ENCODE peak calls at places on chromosomes 3 and 15, in seven cellular contexts. M, P, E, T, R, Q and X are unnamed samples.

GRCh38 chr15:81105521-81105920 is 28.5 kb upstream of the CFAP161 start:
- DNase-seq in R (peak), E (no peak), T (no peak), M (peak), Q (no peak), P (no peak), X (no peak)

GRCh38 chr15:90203922-90204321 is 2.8 kb downstream of the SEMA4B start:
- DNase-seq in T (no peak), M (no peak), P (no peak), R (peak), E (no peak), Q (no peak), X (peak)

GRCh38 chr3:158672293-158673176 is at the start of gene LXN:
- DNase-seq in T (peak), E (peak), P (peak), Q (peak), M (peak), R (no peak), X (peak)

GRCh38 chr3:128804817-128805166 is 74.6 kb upstream of the ACAD9 start:
- DNase-seq in Q (no peak), E (no peak), P (no peak), R (no peak), T (no peak), M (no peak), X (no peak)

GRCh38 chr3:109165905-109166304 is 29.4 kb downstream of the C3orf85 start:
- DNase-seq in E (no peak), P (no peak), Q (no peak), T (no peak), R (no peak), M (no peak), X (no peak)

GRCh38 chr15:58010983-58011382 is 54.5 kb downstream of the ALDH1A2 start:
- DNase-seq in R (peak), T (no peak), Q (no peak), P (no peak), E (no peak), M (no peak), X (no peak)

GRCh38 chr15:95149036-95149435 is 917.7 kb downstream of the MCTP2 start:
- DNase-seq in P (no peak), R (no peak), M (no peak), Q (no peak), E (no peak), T (no peak), X (no peak)

GRCh38 chr3:118269537-118270125 is 765.0 kb downstream of the IGSF11 start:
- DNase-seq in Q (no peak), T (no peak), R (no peak), P (no peak), M (no peak), E (no peak), X (no peak)

GRCh38 chr3:32870373-32871091 is 52.7 kb downstream of the TRIM71 start:
- DNase-seq in T (no peak), R (no peak), E (no peak), P (no peak), Q (no peak), M (no peak), X (no peak)

GRCh38 chr3:16011376-16011775 is 163.1 kb upstream of the GALNT15 start:
- DNase-seq in R (no peak), M (peak), T (no peak), E (no peak), Q (no peak), P (no peak), X (no peak)

GRCh38 chr15:101489633-101490407 is at the start of gene PCSK6:
- DNase-seq in E (no peak), Q (peak), T (peak), R (peak), M (no peak), P (peak), X (no peak)

GRCh38 chr3:20511863-20512262 is 325.9 kb upstream of the SGO1 start:
- DNase-seq in E (no peak), Q (no peak), M (peak), T (peak), P (peak), R (peak), X (peak)

GRCh38 chr15:45469429-45469828 is 53.1 kb downstream of the SLC30A4 start:
- DNase-seq in E (no peak), P (no peak), T (no peak), R (no peak), Q (no peak), M (no peak), X (no peak)

GRCh38 chr3:14410501-14411165 is 8.2 kb downstream of the SLC6A6 start:
- DNase-seq in R (no peak), Q (peak), M (peak), P (no peak), T (peak), E (no peak), X (peak)

GRCh38 chr3:94596141-94596540 is 533.3 kb downstream of the NSUN3 start:
- DNase-seq in P (no peak), T (no peak), R (no peak), E (no peak), Q (no peak), M (no peak), X (no peak)

GRCh38 chr3:149610351-149611105 is 47.3 kb downstream of the WWTR1 start:
- DNase-seq in P (no peak), R (no peak), Q (no peak), T (no peak), M (no peak), E (no peak), X (peak)

GRCh38 chr3:52393131-52393807 is 51.6 kb downstream of the SEMA3G start:
- DNase-seq in T (no peak), M (no peak), E (no peak), P (no peak), Q (no peak), R (peak), X (no peak)

GRCh38 chr3:153052096-153052460 is 109.9 kb upstream of the RAP2B start:
- DNase-seq in P (peak), Q (peak), R (no peak), E (no peak), T (peak), M (peak), X (no peak)

GRCh38 chr15:31004220-31004733 is 12.8 kb upstream of the MTMR10 start:
- DNase-seq in R (no peak), T (no peak), E (no peak), P (no peak), M (no peak), Q (peak), X (no peak)

GRCh38 chr3:160372780-160373179 is 26.2 kb downstream of the IFT80 start:
- DNase-seq in Q (no peak), R (no peak), P (no peak), E (no peak), T (no peak), M (peak), X (no peak)

GRCh38 chr3:59212128-59212764 is 162.4 kb upstream of the CFAP20DC start:
- DNase-seq in Q (no peak), E (no peak), P (peak), M (peak), R (peak), T (peak), X (peak)

GRCh38 chr3:164883161-164883560 is 195.1 kb downstream of the SI start:
- DNase-seq in R (no peak), Q (no peak), T (no peak), E (no peak), M (no peak), P (no peak), X (peak)